ENCODE peak calls at places on chromosomes 2 and 18, in six cellular contexts. T, W, Z, O, L and Y are unnamed samples.

GRCh38 chr2:123513351-123513750 is 511.7 kb upstream of the CNTNAP5 start:
- DNase-seq in T (no peak), W (no peak), Z (peak), O (no peak), L (no peak), Y (no peak)

GRCh38 chr18:297936-298335 is 30.1 kb upstream of the THOC1 start:
- DNase-seq in T (no peak), W (no peak), Z (no peak), O (no peak), L (no peak), Y (no peak)

GRCh38 chr18:61957801-61958516 is 65.2 kb upstream of the RNF152 start:
- DNase-seq in T (no peak), W (peak), Z (no peak), O (no peak), L (no peak), Y (no peak)

GRCh38 chr2:114082731-114083433 is 193.0 kb downstream of the ACTR3 start:
- DNase-seq in T (no peak), W (no peak), Z (no peak), O (peak), L (no peak), Y (no peak)

GRCh38 chr2:109005686-109006204 is 16.7 kb upstream of the EDAR start:
- DNase-seq in T (no peak), W (no peak), Z (no peak), O (no peak), L (no peak), Y (no peak)

GRCh38 chr2:75570948-75571729 is 10.4 kb upstream of the EVA1A start:
- DNase-seq in T (no peak), W (peak), Z (peak), O (peak), L (no peak), Y (no peak)

GRCh38 chr2:118842687-118843491 is 4.6 kb downstream of the EN1 start:
- DNase-seq in T (no peak), W (no peak), Z (no peak), O (no peak), L (peak), Y (no peak)

GRCh38 chr2:535222-535621 is 142.0 kb downstream of the TMEM18 start:
- DNase-seq in T (no peak), W (no peak), Z (peak), O (no peak), L (no peak), Y (no peak)

GRCh38 chr2:238813109-238813508 is 34.8 kb upstream of the TWIST2 start:
- DNase-seq in T (no peak), W (no peak), Z (no peak), O (no peak), L (peak), Y (no peak)

GRCh38 chr18:73270919-73271318 is 403.1 kb upstream of the NETO1 start:
- DNase-seq in T (no peak), W (no peak), Z (no peak), O (no peak), L (no peak), Y (no peak)

GRCh38 chr18:59927246-59927825 is 27.5 kb downstream of the PMAIP1 start:
- DNase-seq in T (peak), W (peak), Z (no peak), O (no peak), L (no peak), Y (no peak)

GRCh38 chr2:98712145-98712544 is 18.8 kb downstream of the MGAT4A start:
- DNase-seq in T (no peak), W (no peak), Z (no peak), O (no peak), L (no peak), Y (no peak)

GRCh38 chr2:98713332-98714015 is 17.5 kb downstream of the MGAT4A start:
- DNase-seq in T (peak), W (no peak), Z (peak), O (no peak), L (no peak), Y (no peak)

GRCh38 chr2:98717625-98718024 is 13.3 kb downstream of the MGAT4A start:
- DNase-seq in T (no peak), W (no peak), Z (no peak), O (no peak), L (no peak), Y (no peak)

GRCh38 chr2:98716786-98717185 is 14.1 kb downstream of the MGAT4A start:
- DNase-seq in T (no peak), W (no peak), Z (no peak), O (no peak), L (no peak), Y (no peak)

DNA sequence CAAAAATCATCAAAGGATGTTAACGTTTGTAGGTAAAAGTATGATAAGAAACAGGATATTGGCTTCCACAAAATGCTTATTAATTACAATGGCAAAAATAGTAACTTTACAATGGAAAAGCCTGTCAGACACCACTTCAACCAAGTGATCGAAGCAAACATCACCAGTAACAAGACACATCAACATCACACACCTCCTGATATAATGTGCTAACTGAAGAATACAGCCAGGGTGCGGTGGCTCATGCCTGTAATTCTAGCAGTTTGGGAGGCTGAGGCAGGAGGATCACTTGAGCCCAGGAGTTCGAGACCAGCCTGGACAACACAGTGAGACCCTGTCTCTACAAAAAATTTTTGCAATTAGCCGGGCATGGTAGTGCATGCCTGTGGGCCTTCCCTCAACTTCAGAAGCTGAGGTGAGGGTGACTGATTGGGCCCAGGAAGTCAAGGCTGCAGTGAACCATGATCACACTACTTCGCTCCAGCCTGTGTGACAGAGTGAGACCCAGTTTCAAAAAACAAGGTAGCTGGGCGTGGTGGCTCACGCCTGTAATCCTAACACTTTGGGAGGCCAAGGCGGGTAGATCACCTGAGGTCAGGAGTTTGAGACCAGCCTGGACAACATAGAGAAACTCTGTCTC is 15.0 kb downstream of the MGAT4A start:
- DNase-seq in T (no peak), W (no peak), Z (no peak), O (no peak), L (no peak), Y (no peak)
- TF ChIP-seq CTCF in T (no peak), W (no peak), Z (no peak), O (no peak), L (no peak), Y (no peak)

DNA sequence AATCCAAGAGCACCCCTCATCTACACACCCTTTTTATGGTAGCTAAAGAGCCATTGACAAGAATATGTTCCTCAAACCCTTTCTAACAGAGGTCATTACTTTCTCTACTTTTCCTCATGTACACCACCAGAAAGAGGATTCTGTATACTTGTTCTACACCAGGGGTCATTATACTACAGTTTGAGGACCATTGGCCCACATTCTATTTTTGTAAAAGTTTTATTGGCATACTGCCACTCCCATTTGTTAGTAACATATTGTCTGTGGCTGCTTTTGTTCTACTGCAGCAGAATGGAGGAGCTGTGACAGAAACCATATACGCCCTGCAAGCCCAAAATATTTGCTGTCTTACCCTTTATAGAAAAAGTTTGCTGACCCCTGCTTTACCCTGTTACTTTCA is 14.3 kb downstream of the HTR2B start:
- DNase-seq in T (no peak), W (peak), Z (peak), O (no peak), L (no peak), Y (no peak)
- TF ChIP-seq CTCF in T (no peak), W (peak), Z (peak), O (no peak), L (peak), Y (no peak)

GRCh38 chr2:207898354-207898695 is 127.0 kb downstream of the PLEKHM3 start:
- DNase-seq in T (no peak), W (no peak), Z (no peak), O (no peak), L (no peak), Y (no peak)

GRCh38 chr2:207892676-207893402 is 123.1 kb upstream of the FZD5 start:
- DNase-seq in T (no peak), W (no peak), Z (no peak), O (no peak), L (no peak), Y (no peak)

GRCh38 chr2:207897541-207898353 is 127.6 kb downstream of the PLEKHM3 start:
- DNase-seq in T (no peak), W (no peak), Z (no peak), O (no peak), L (no peak), Y (no peak)

GRCh38 chr2:207895236-207895860 is 125.6 kb upstream of the FZD5 start:
- DNase-seq in T (no peak), W (no peak), Z (no peak), O (no peak), L (no peak), Y (no peak)

GRCh38 chr2:207896525-207897295 is 127.0 kb upstream of the FZD5 start:
- DNase-seq in T (no peak), W (no peak), Z (peak), O (no peak), L (no peak), Y (no peak)
- TF ChIP-seq CTCF in T (peak), W (no peak), Z (peak), O (no peak), L (peak), Y (no peak)

GRCh38 chr2:64595397-64596160 is 58.1 kb downstream of the SERTAD2 start:
- DNase-seq in T (no peak), W (peak), Z (peak), O (no peak), L (no peak), Y (no peak)
- TF ChIP-seq CTCF in T (no peak), W (peak), Z (peak), O (no peak), L (peak), Y (no peak)

GRCh38 chr2:220053919-220054318 is 426.5 kb downstream of the SLC4A3 start:
- DNase-seq in T (peak), W (peak), Z (peak), O (no peak), L (no peak), Y (no peak)
- TF ChIP-seq CTCF in T (peak), W (peak), Z (peak), O (no peak), L (peak), Y (no peak)

GRCh38 chr2:183359867-183360266 is 235.6 kb downstream of the NUP35 start:
- DNase-seq in T (no peak), W (no peak), Z (peak), O (no peak), L (no peak), Y (no peak)
- TF ChIP-seq CTCF in T (no peak), W (peak), Z (peak), O (no peak), L (peak), Y (no peak)

DNA sequence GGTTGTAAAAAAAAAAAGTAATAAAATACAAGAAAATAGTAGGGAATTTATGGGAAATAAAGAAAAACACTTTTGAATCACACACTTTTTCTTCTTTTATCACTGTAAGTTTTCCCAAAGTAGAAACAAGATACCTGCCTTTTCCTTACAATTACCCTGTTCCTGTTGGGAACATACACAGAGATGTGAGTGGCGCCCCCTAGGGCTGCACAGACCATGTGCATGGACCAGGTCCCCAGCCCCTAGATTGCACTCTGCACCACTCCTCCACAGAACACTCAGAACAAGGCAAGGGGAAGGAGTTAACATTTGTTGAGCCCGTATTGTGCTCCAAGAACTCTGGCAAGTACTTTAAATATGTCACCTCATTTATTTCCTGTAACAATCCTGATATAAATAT is 118.7 kb upstream of the NRP2 start:
- DNase-seq in T (peak), W (no peak), Z (peak), O (no peak), L (no peak), Y (no peak)
- TF ChIP-seq CTCF in T (peak), W (no peak), Z (peak), O (no peak), L (peak), Y (no peak)

GRCh38 chr18:2655153-2655953 is at the start of gene SMCHD1:
- DNase-seq in T (peak), W (peak), Z (peak), O (peak), L (peak), Y (peak)

GRCh38 chr18:2656237-2657042 is 914 bp downstream of the SMCHD1 start:
- DNase-seq in T (peak), W (peak), Z (peak), O (peak), L (no peak), Y (peak)

GRCh38 chr18:2657043-2657512 is 1.6 kb downstream of the SMCHD1 start:
- DNase-seq in T (no peak), W (no peak), Z (peak), O (no peak), L (no peak), Y (no peak)

GRCh38 chr18:2654828-2655152 is 736 bp upstream of the SMCHD1 start:
- DNase-seq in T (no peak), W (peak), Z (no peak), O (no peak), L (no peak), Y (no peak)

GRCh38 chr18:2655954-2656236 is 369 bp downstream of the SMCHD1 start:
- DNase-seq in T (peak), W (no peak), Z (no peak), O (no peak), L (no peak), Y (no peak)
- TF ChIP-seq CTCF in T (no peak), W (no peak), Z (no peak), O (no peak), L (no peak), Y (no peak)